ENCODE peak calls at places on chromosomes 4 and X, in six cellular contexts. One of them, this sample, is unnamed.

GRCh38 chr4:184177271-184177670 is 40.4 kb downstream of the ENPP6 start:
- DNase-seq in fibroblast of lung: no peak
- DNase-seq in left lung: no peak
- DNase-seq in epithelial cell of esophagus: no peak
- DNase-seq in mammary epithelial cell: no peak
- DNase-seq in gastrocnemius medialis: no peak
- DNase-seq in this sample: no peak

GRCh38 chrX:72461766-72462165 is 110.9 kb downstream of the HDAC8 start:
- DNase-seq in gastrocnemius medialis: no peak
- DNase-seq in fibroblast of lung: peak
- DNase-seq in mammary epithelial cell: peak
- DNase-seq in left lung: no peak
- DNase-seq in epithelial cell of esophagus: no peak
- DNase-seq in this sample: no peak

GRCh38 chr4:26141101-26141830 is 179.5 kb upstream of the RBPJ start:
- DNase-seq in mammary epithelial cell: no peak
- DNase-seq in left lung: no peak
- DNase-seq in epithelial cell of esophagus: no peak
- DNase-seq in gastrocnemius medialis: no peak
- DNase-seq in fibroblast of lung: no peak
- DNase-seq in this sample: no peak

GRCh38 chr4:155339588-155339987 is 37.2 kb downstream of the MAP9 start:
- DNase-seq in left lung: no peak
- DNase-seq in epithelial cell of esophagus: peak
- DNase-seq in mammary epithelial cell: no peak
- DNase-seq in fibroblast of lung: no peak
- DNase-seq in gastrocnemius medialis: no peak
- DNase-seq in this sample: no peak

GRCh38 chrX:107894038-107894437 is 68.4 kb downstream of the MID2 start:
- DNase-seq in gastrocnemius medialis: no peak
- DNase-seq in mammary epithelial cell: peak
- DNase-seq in left lung: no peak
- DNase-seq in epithelial cell of esophagus: peak
- DNase-seq in fibroblast of lung: peak
- DNase-seq in this sample: no peak

GRCh38 chr4:64417974-64418373 is 8.7 kb upstream of the TECRL start:
- DNase-seq in mammary epithelial cell: peak
- DNase-seq in epithelial cell of esophagus: peak
- DNase-seq in gastrocnemius medialis: peak
- DNase-seq in left lung: no peak
- DNase-seq in fibroblast of lung: peak
- DNase-seq in this sample: no peak

GRCh38 chr4:71609651-71610050 is 174.2 kb downstream of the GC start:
- DNase-seq in fibroblast of lung: no peak
- DNase-seq in left lung: no peak
- DNase-seq in gastrocnemius medialis: no peak
- DNase-seq in epithelial cell of esophagus: no peak
- DNase-seq in mammary epithelial cell: no peak
- DNase-seq in this sample: no peak

GRCh38 chr4:100517864-100518341 is at the start of gene EMCN:
- DNase-seq in gastrocnemius medialis: no peak
- DNase-seq in fibroblast of lung: no peak
- DNase-seq in epithelial cell of esophagus: no peak
- DNase-seq in mammary epithelial cell: no peak
- DNase-seq in left lung: no peak
- DNase-seq in this sample: no peak

GRCh38 chr4:38676986-38677385 is 13.0 kb downstream of the KLF3 start:
- DNase-seq in mammary epithelial cell: no peak
- DNase-seq in fibroblast of lung: no peak
- DNase-seq in gastrocnemius medialis: no peak
- DNase-seq in left lung: no peak
- DNase-seq in epithelial cell of esophagus: no peak
- DNase-seq in this sample: no peak

GRCh38 chr4:130486841-130487240 is 1390.9 kb downstream of the C4orf33 start:
- DNase-seq in epithelial cell of esophagus: peak
- DNase-seq in gastrocnemius medialis: no peak
- DNase-seq in mammary epithelial cell: no peak
- DNase-seq in left lung: no peak
- DNase-seq in fibroblast of lung: no peak
- DNase-seq in this sample: no peak

GRCh38 chrX:40064055-40064597 is 33.6 kb downstream of the BCOR start:
- DNase-seq in fibroblast of lung: no peak
- DNase-seq in left lung: no peak
- DNase-seq in epithelial cell of esophagus: no peak
- DNase-seq in gastrocnemius medialis: no peak
- DNase-seq in mammary epithelial cell: no peak
- DNase-seq in this sample: no peak

GRCh38 chrX:37926700-37927099 is 79.3 kb upstream of the DYNLT3 start:
- DNase-seq in mammary epithelial cell: no peak
- DNase-seq in fibroblast of lung: peak
- DNase-seq in left lung: no peak
- DNase-seq in epithelial cell of esophagus: peak
- DNase-seq in gastrocnemius medialis: no peak
- DNase-seq in this sample: no peak

GRCh38 chr4:155529761-155530160 is 136.9 kb upstream of the GUCY1A1 start:
- DNase-seq in gastrocnemius medialis: no peak
- DNase-seq in left lung: no peak
- DNase-seq in fibroblast of lung: no peak
- DNase-seq in epithelial cell of esophagus: no peak
- DNase-seq in mammary epithelial cell: no peak
- DNase-seq in this sample: no peak

GRCh38 chrX:11688201-11688600 is 22.5 kb upstream of the ARHGAP6 start:
- DNase-seq in left lung: no peak
- DNase-seq in epithelial cell of esophagus: no peak
- DNase-seq in gastrocnemius medialis: no peak
- DNase-seq in fibroblast of lung: no peak
- DNase-seq in mammary epithelial cell: no peak
- DNase-seq in this sample: no peak

GRCh38 chrX:154602766-154603437 is 16.2 kb downstream of the CTAG1B start:
- DNase-seq in left lung: no peak
- DNase-seq in epithelial cell of esophagus: no peak
- DNase-seq in fibroblast of lung: no peak
- DNase-seq in gastrocnemius medialis: no peak
- DNase-seq in mammary epithelial cell: no peak
- DNase-seq in this sample: no peak

GRCh38 chr4:4625488-4625887 is 83.6 kb upstream of the STX18 start:
- DNase-seq in fibroblast of lung: no peak
- DNase-seq in mammary epithelial cell: no peak
- DNase-seq in gastrocnemius medialis: no peak
- DNase-seq in epithelial cell of esophagus: no peak
- DNase-seq in left lung: no peak
- DNase-seq in this sample: no peak

GRCh38 chr4:108172231-108172779 is 3.6 kb upstream of the LEF1 start:
- DNase-seq in gastrocnemius medialis: no peak
- DNase-seq in epithelial cell of esophagus: no peak
- DNase-seq in left lung: no peak
- DNase-seq in mammary epithelial cell: no peak
- DNase-seq in fibroblast of lung: peak
- DNase-seq in this sample: peak

GRCh38 chrX:9494806-9495205 is 29.9 kb downstream of the TBL1X start:
- DNase-seq in mammary epithelial cell: no peak
- DNase-seq in fibroblast of lung: peak
- DNase-seq in gastrocnemius medialis: no peak
- DNase-seq in left lung: no peak
- DNase-seq in epithelial cell of esophagus: peak
- DNase-seq in this sample: no peak

GRCh38 chr4:128570380-128570779 is 239.1 kb upstream of the JADE1 start:
- DNase-seq in gastrocnemius medialis: peak
- DNase-seq in mammary epithelial cell: peak
- DNase-seq in epithelial cell of esophagus: peak
- DNase-seq in left lung: peak
- DNase-seq in fibroblast of lung: no peak
- DNase-seq in this sample: no peak

GRCh38 chr4:15392053-15392805 is 35.6 kb upstream of the C1QTNF7 start:
- DNase-seq in gastrocnemius medialis: no peak
- DNase-seq in epithelial cell of esophagus: peak
- DNase-seq in left lung: no peak
- DNase-seq in mammary epithelial cell: no peak
- DNase-seq in fibroblast of lung: peak
- DNase-seq in this sample: no peak

GRCh38 chrX:70168238-70169188 is 8.8 kb upstream of the DGAT2L6 start:
- DNase-seq in gastrocnemius medialis: no peak
- DNase-seq in epithelial cell of esophagus: peak
- DNase-seq in fibroblast of lung: peak
- DNase-seq in mammary epithelial cell: peak
- DNase-seq in left lung: no peak
- DNase-seq in this sample: no peak

GRCh38 chrX:257681-258289 is 23.4 kb upstream of the PLCXD1 start:
- DNase-seq in left lung: no peak
- DNase-seq in epithelial cell of esophagus: no peak
- DNase-seq in mammary epithelial cell: no peak
- DNase-seq in gastrocnemius medialis: no peak
- DNase-seq in fibroblast of lung: no peak
- DNase-seq in this sample: peak

GRCh38 chrX:44474410-44474809 is 68.2 kb downstream of the FUNDC1 start:
- DNase-seq in gastrocnemius medialis: no peak
- DNase-seq in fibroblast of lung: peak
- DNase-seq in mammary epithelial cell: peak
- DNase-seq in left lung: no peak
- DNase-seq in epithelial cell of esophagus: peak
- DNase-seq in this sample: no peak

GRCh38 chrX:38817004-38817703 is 15.9 kb downstream of the MID1IP1 start:
- DNase-seq in fibroblast of lung: peak
- DNase-seq in epithelial cell of esophagus: peak
- DNase-seq in mammary epithelial cell: no peak
- DNase-seq in left lung: peak
- DNase-seq in gastrocnemius medialis: peak
- DNase-seq in this sample: no peak

GRCh38 chrX:152072236-152072635 is 66.1 kb downstream of the MAGEA10 start:
- DNase-seq in mammary epithelial cell: peak
- DNase-seq in left lung: peak
- DNase-seq in epithelial cell of esophagus: peak
- DNase-seq in fibroblast of lung: peak
- DNase-seq in gastrocnemius medialis: no peak
- DNase-seq in this sample: no peak

GRCh38 chr4:101163936-101164335 is 183.4 kb downstream of the PPP3CA start:
- DNase-seq in left lung: no peak
- DNase-seq in epithelial cell of esophagus: peak
- DNase-seq in gastrocnemius medialis: no peak
- DNase-seq in fibroblast of lung: peak
- DNase-seq in mammary epithelial cell: peak
- DNase-seq in this sample: no peak

GRCh38 chr4:16226816-16227461 is 668 bp upstream of the TAPT1 start:
- DNase-seq in fibroblast of lung: peak
- DNase-seq in mammary epithelial cell: peak
- DNase-seq in left lung: peak
- DNase-seq in gastrocnemius medialis: peak
- DNase-seq in epithelial cell of esophagus: peak
- DNase-seq in this sample: peak

GRCh38 chr4:56007154-56007553 is 58.4 kb downstream of the CEP135 start:
- DNase-seq in fibroblast of lung: no peak
- DNase-seq in gastrocnemius medialis: no peak
- DNase-seq in epithelial cell of esophagus: no peak
- DNase-seq in left lung: no peak
- DNase-seq in mammary epithelial cell: no peak
- DNase-seq in this sample: no peak
- TF ChIP-seq CTCF in fibroblast of lung: no peak
- TF ChIP-seq CTCF in gastrocnemius medialis: no peak
- TF ChIP-seq CTCF in epithelial cell of esophagus: no peak
- TF ChIP-seq CTCF in left lung: no peak
- TF ChIP-seq CTCF in mammary epithelial cell: no peak
- TF ChIP-seq CTCF in this sample: no peak

GRCh38 chr4:124133753-124134152 is 578.8 kb downstream of the ANKRD50 start:
- DNase-seq in left lung: no peak
- DNase-seq in fibroblast of lung: no peak
- DNase-seq in epithelial cell of esophagus: no peak
- DNase-seq in gastrocnemius medialis: no peak
- DNase-seq in mammary epithelial cell: no peak
- DNase-seq in this sample: no peak
- TF ChIP-seq CTCF in left lung: no peak
- TF ChIP-seq CTCF in fibroblast of lung: no peak
- TF ChIP-seq CTCF in epithelial cell of esophagus: no peak
- TF ChIP-seq CTCF in gastrocnemius medialis: no peak
- TF ChIP-seq CTCF in mammary epithelial cell: no peak
- TF ChIP-seq CTCF in this sample: no peak

GRCh38 chr4:5805270-5805669 is 87.6 kb downstream of the CRMP1 start:
- DNase-seq in gastrocnemius medialis: no peak
- DNase-seq in epithelial cell of esophagus: no peak
- DNase-seq in left lung: no peak
- DNase-seq in mammary epithelial cell: no peak
- DNase-seq in fibroblast of lung: no peak
- DNase-seq in this sample: no peak

GRCh38 chr4:5802565-5802964 is 90.3 kb downstream of the CRMP1 start:
- DNase-seq in gastrocnemius medialis: no peak
- DNase-seq in epithelial cell of esophagus: no peak
- DNase-seq in mammary epithelial cell: no peak
- DNase-seq in left lung: no peak
- DNase-seq in fibroblast of lung: no peak
- DNase-seq in this sample: no peak

GRCh38 chr4:5801696-5802095 is 90.7 kb downstream of the EVC start:
- DNase-seq in fibroblast of lung: no peak
- DNase-seq in mammary epithelial cell: no peak
- DNase-seq in left lung: no peak
- DNase-seq in epithelial cell of esophagus: no peak
- DNase-seq in gastrocnemius medialis: no peak
- DNase-seq in this sample: no peak

GRCh38 chr4:5808081-5808741 is 84.7 kb downstream of the CRMP1 start:
- DNase-seq in gastrocnemius medialis: no peak
- DNase-seq in left lung: no peak
- DNase-seq in epithelial cell of esophagus: no peak
- DNase-seq in fibroblast of lung: peak
- DNase-seq in mammary epithelial cell: no peak
- DNase-seq in this sample: no peak

GRCh38 chr4:5804656-5805055 is 88.2 kb downstream of the CRMP1 start:
- DNase-seq in gastrocnemius medialis: no peak
- DNase-seq in mammary epithelial cell: no peak
- DNase-seq in fibroblast of lung: no peak
- DNase-seq in epithelial cell of esophagus: no peak
- DNase-seq in left lung: no peak
- DNase-seq in this sample: no peak
- TF ChIP-seq CTCF in gastrocnemius medialis: no peak
- TF ChIP-seq CTCF in mammary epithelial cell: peak
- TF ChIP-seq CTCF in fibroblast of lung: no peak
- TF ChIP-seq CTCF in epithelial cell of esophagus: no peak
- TF ChIP-seq CTCF in left lung: no peak
- TF ChIP-seq CTCF in this sample: no peak

DNA sequence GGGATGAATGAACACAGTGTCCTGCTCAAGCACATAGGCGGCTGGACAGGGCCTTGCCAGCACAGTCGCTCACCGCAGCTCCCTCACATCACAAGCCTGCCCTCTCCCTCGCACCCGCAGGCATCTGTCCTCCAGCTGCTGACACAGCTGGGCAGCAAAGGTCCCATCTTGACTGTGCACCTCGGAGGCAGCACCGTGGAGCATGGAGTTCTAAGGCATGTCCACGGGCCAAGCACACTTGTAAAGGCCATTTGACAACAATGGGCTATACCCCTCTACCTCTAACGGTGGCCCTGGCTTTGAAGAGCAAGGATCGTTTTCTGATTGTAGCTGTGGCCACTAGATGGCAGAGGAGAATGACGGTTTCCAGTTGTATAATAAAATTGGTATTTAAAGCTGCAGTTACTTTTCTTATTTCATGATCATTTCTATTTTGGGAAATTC is 53.8 kb downstream of the APLN start:
- DNase-seq in fibroblast of lung: peak
- DNase-seq in epithelial cell of esophagus: peak
- DNase-seq in left lung: no peak
- DNase-seq in mammary epithelial cell: peak
- DNase-seq in gastrocnemius medialis: no peak
- DNase-seq in this sample: no peak
- TF ChIP-seq CTCF in fibroblast of lung: peak
- TF ChIP-seq CTCF in epithelial cell of esophagus: peak
- TF ChIP-seq CTCF in left lung: peak
- TF ChIP-seq CTCF in mammary epithelial cell: peak
- TF ChIP-seq CTCF in gastrocnemius medialis: no peak
- TF ChIP-seq CTCF in this sample: peak

GRCh38 chrX:145178268-145178667 is 69.0 kb upstream of the SPANXN1 start:
- DNase-seq in fibroblast of lung: no peak
- DNase-seq in left lung: no peak
- DNase-seq in epithelial cell of esophagus: no peak
- DNase-seq in mammary epithelial cell: no peak
- DNase-seq in gastrocnemius medialis: no peak
- DNase-seq in this sample: no peak
- TF ChIP-seq CTCF in fibroblast of lung: no peak
- TF ChIP-seq CTCF in left lung: no peak
- TF ChIP-seq CTCF in epithelial cell of esophagus: no peak
- TF ChIP-seq CTCF in mammary epithelial cell: peak
- TF ChIP-seq CTCF in gastrocnemius medialis: no peak
- TF ChIP-seq CTCF in this sample: peak

This sample was measured in type B pancreatic cell.